ENCODE peak calls at places on chromosome 5, in five cellular contexts. M is GM23338, I is A549, R is SK-N-SH, T is HCT116. F is an unnamed sample. For H3K4me1, the result is how much of the 10 kb centered on the place peaks cover.

GRCh38 chr5:9423611-9424010 is 122.3 kb downstream of the SEMA5A start:
- DNase-seq in T (no peak), R (no peak), I (no peak), M (no peak), F (no peak)

GRCh38 chr5:180628211-180628610 is 21.2 kb downstream of the FLT4 start:
- DNase-seq in I (no peak), M (no peak), T (no peak), R (no peak), F (no peak)

GRCh38 chr5:93580387-93581100 is 475 bp downstream of the NR2F1-AS1 start:
- DNase-seq in I (peak), T (no peak), R (peak), M (no peak), F (no peak)

GRCh38 chr5:10427201-10427600 is 14.5 kb upstream of the ROPN1L start:
- DNase-seq in M (no peak), R (no peak), T (no peak), I (no peak), F (no peak)

GRCh38 chr5:92908952-92909351 is 672.1 kb downstream of the NR2F1-AS1 start:
- DNase-seq in R (no peak), T (no peak), I (no peak), M (no peak), F (no peak)

GRCh38 chr5:126516133-126516532 is 78.9 kb downstream of the ALDH7A1 start:
- DNase-seq in R (peak), I (no peak), T (no peak), M (no peak), F (no peak)

GRCh38 chr5:149452665-149453617 is 73.8 kb upstream of the IL17B start:
- DNase-seq in M (peak), T (no peak), R (no peak), I (peak), F (no peak)

GRCh38 chr5:22250528-22250927 is 602.6 kb downstream of the CDH12 start:
- DNase-seq in T (no peak), M (no peak), I (no peak), R (no peak), F (no peak)

GRCh38 chr5:110161162-110161561 is 471.4 kb downstream of the MAN2A1 start:
- DNase-seq in M (no peak), I (no peak), R (no peak), T (no peak), F (no peak)

GRCh38 chr5:55895276-55895675 is 44.1 kb downstream of the IL31RA start:
- DNase-seq in R (no peak), T (no peak), M (no peak), I (no peak), F (no peak)

GRCh38 chr5:168135897-168136296 is 155.5 kb upstream of the WWC1 start:
- DNase-seq in M (no peak), R (no peak), T (no peak), I (no peak), F (no peak)

GRCh38 chr5:169521366-169521983 is 62.1 kb upstream of the SPDL1 start:
- DNase-seq in M (no peak), I (no peak), T (no peak), R (no peak), F (no peak)

GRCh38 chr5:108730617-108731340 is 16.9 kb upstream of the FER start:
- DNase-seq in R (no peak), I (no peak), M (no peak), T (no peak), F (no peak)

GRCh38 chr5:168578006-168578405 is 1.2 kb downstream of the PANK3 start:
- DNase-seq in M (no peak), T (no peak), I (no peak), R (no peak), F (peak)

GRCh38 chr5:171405615-171406014 is 13.8 kb upstream of the FGF18 start:
- DNase-seq in I (peak), T (no peak), R (peak), M (peak), F (no peak)

GRCh38 chr5:59764361-59764760 is 129.2 kb downstream of the PDE4D start:
- DNase-seq in M (no peak), I (no peak), T (no peak), R (no peak), F (no peak)

GRCh38 chr5:142561486-142562097 is 124.3 kb downstream of the FGF1 start:
- DNase-seq in T (no peak), R (no peak), I (no peak), M (no peak), F (no peak)

GRCh38 chr5:14269395-14269794 is 126.3 kb downstream of the TRIO start:
- DNase-seq in R (no peak), I (no peak), M (peak), T (no peak), F (no peak)

GRCh38 chr5:16534280-16534679 is 68.7 kb upstream of the ZNF622 start:
- DNase-seq in R (no peak), M (no peak), T (no peak), I (no peak), F (no peak)

GRCh38 chr5:35252963-35253362 is 22.7 kb upstream of the PRLR start:
- DNase-seq in M (no peak), I (no peak), T (no peak), R (no peak), F (no peak)

GRCh38 chr5:38257236-38258036 is 923 bp upstream of the EGFLAM start:
- DNase-seq in T (no peak), M (peak), I (no peak), R (peak), F (no peak)

GRCh38 chr5:89110916-89111646 is 228.1 kb upstream of the MEF2C start:
- DNase-seq in T (no peak), M (no peak), R (no peak), I (no peak), F (no peak)

GRCh38 chr5:4099401-4099800 is 503.8 kb downstream of the IRX1 start:
- DNase-seq in T (no peak), R (no peak), I (no peak), M (no peak), F (no peak)

GRCh38 chr5:97797994-97798451 is 615.0 kb upstream of the RIOK2 start:
- DNase-seq in M (no peak), T (no peak), R (no peak), I (no peak), F (no peak)

GRCh38 chr5:150253416-150254208 is 36.0 kb downstream of the CAMK2A start:
- DNase-seq in M (peak), I (no peak), R (no peak), T (no peak), F (no peak)

GRCh38 chr5:168249923-168250322 is 41.5 kb upstream of the WWC1 start:
- DNase-seq in I (no peak), M (no peak), R (no peak), T (no peak), F (no peak)

GRCh38 chr5:150120062-150120441 is 33.7 kb upstream of the CSF1R start:
- DNase-seq in M (no peak), R (no peak), T (no peak), I (no peak), F (no peak)

GRCh38 chr5:168780888-168781287 is 201.7 kb upstream of the PANK3 start:
- DNase-seq in I (no peak), T (no peak), R (no peak), M (no peak), F (no peak)

GRCh38 chr5:109920736-109921135 is 231.0 kb downstream of the MAN2A1 start:
- DNase-seq in M (no peak), R (no peak), T (no peak), I (no peak), F (no peak)

GRCh38 chr5:160419458-160420330 is 813 bp upstream of the SLU7 start:
- DNase-seq in T (no peak), R (no peak), M (peak), I (no peak), F (peak)

GRCh38 chr5:1641041-1641440 is 117.3 kb upstream of the LPCAT1 start:
- DNase-seq in M (no peak), R (no peak), T (no peak), I (no peak), F (no peak)

GRCh38 chr5:1642221-1642620 is 118.5 kb upstream of the LPCAT1 start:
- DNase-seq in M (no peak), R (no peak), T (no peak), I (no peak), F (no peak)

GRCh38 chr5:1643651-1644392 is 120.1 kb upstream of the LPCAT1 start:
- DNase-seq in T (no peak), M (peak), R (peak), I (no peak), F (no peak)

GRCh38 chr5:1641560-1642166 is 117.9 kb upstream of the LPCAT1 start:
- DNase-seq in R (peak), I (peak), T (peak), M (peak), F (peak)

DNA sequence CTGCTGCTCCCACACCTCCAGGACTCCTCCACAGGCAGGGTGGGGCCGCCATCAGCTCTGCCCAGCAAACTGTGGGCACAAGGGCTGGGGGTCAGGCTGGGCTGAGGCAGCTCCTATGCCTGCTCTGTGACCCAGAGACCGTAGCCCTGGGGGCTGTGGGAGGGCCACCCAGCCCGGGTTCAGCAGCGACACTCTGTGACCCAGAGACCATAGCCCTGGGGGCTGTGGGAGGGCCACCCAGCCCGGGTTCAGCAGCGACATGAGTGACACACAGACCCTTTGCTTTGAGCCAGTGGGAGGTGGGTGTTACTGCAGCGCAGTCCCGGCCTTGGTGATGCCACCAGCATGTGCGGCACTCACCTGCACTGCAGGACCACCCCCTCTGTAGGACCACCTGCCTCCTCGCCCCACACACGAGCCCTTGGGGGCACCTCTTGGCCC is 118.9 kb upstream of the LPCAT1 start:
- DNase-seq in T (no peak), M (no peak), R (no peak), I (no peak), F (no peak)
- TF ChIP-seq REST in T (no peak), M (no peak), R (no peak), I (no peak), F (no peak)

GRCh38 chr5:112971285-112971684 is 5.3 kb upstream of the DCP2 start:
- DNase-seq in I (no peak), M (no peak), T (no peak), R (no peak), F (no peak)
- H3K4me1 ChIP-seq in I (under half), M (under half), T (under half), R (under half), F (under half)

DNA sequence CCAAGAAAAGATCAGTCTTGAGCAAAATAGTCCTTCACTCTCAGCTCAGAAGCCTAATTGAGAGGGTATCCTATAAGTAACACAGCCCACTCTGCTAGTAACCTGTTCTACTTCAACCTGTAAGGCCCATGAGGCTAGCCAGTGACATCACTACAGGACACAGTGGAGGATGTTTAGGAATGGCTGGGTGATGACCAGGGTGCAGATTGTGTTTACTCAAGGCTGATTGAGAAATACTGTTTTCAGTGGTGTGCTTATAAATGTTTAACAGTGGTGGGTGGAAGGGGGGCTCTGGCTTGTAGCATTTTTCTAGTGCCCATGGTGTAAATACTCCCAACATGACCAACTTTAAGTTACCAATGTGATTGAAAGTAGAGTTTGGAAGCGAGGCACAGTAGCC is 159.8 kb upstream of the CCDC152 start:
- DNase-seq in R (no peak), M (no peak), I (no peak), T (no peak), F (no peak)
- TF ChIP-seq REST in R (no peak), M (no peak), I (no peak), T (no peak), F (no peak)

GRCh38 chr5:141196363-141196762 is 3.1 kb upstream of the PCDHB11 start:
- DNase-seq in R (no peak), T (no peak), I (no peak), M (no peak), F (no peak)

DNA sequence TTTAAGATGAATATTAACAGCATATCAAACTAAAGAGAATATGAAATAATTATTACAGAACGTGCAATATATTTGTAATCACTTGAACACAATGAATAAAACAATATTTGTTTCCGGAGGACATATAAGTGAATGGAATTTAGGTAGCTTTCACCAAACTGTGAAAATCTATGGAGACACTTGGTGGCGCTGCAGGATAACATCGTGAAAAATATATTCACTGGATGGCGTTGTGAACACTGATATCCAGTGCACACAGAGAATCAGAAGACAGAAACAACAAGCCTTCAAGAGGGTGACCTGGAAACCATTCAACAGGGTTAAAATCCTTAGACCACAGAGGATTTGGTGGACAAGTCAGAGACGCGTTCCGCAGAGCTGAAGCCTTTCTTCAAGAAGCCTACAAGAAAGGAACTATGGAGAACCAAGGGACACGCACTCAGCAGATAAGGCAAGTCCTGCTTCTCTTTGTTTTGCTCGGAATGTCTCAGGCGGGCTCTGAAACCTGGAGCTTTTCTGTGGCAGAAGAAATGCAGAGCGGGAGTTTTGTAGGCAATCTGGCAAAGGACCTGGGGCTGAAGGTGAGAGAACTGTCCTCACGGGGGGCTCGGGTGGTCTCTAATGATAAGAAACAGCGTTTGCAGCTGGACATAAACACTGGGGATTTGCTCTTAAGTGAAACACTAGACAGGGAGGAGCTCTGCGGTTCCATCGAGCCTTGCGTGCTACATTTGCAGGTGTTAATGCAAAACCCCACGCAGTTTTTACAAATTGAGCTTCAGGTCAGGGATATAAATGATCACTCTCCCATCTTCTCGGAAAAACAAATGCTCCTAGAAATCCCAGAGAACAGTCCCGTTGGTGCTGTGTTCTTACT is at the start of gene PCDHB11:
- DNase-seq in T (no peak), R (peak), M (peak), I (peak), F (peak)
- H3K4me1 ChIP-seq in T (under half), R (under half), M (under half), I (under half), F (under half)

DNA sequence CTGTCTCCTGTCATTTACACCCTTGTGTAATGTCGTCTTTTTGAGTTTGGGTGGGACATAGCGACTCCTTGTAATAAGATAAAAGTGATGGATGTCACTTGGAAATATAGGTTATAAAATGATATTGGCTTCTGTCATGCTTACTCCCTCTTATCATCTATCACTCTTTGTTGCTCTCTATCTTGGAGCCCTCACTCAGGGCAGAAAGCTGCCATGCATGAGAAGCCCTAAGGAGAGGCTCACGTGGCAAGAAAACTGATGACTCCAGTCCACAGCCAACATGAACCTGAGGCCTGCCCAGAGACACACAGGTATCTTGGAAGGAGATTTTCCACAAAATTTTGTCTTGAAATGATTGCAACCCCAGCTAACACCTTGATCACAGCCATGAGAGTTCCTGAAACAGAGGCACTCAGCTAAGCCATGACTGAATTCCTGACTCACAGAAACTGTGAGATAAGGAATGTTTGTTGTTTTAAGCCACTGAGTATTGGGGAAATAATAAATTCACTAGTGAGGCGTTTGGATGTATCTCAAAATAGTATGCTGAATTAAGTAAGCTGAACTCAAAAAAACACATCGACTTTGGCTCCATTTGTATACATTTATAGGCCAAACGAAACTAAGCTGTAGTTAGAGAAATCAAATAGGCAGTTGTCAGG is 216.7 kb downstream of the CDH18 start:
- DNase-seq in R (no peak), I (no peak), T (no peak), M (peak), F (no peak)
- TF ChIP-seq REST in R (no peak), I (no peak), T (no peak), M (no peak), F (no peak)

GRCh38 chr5:95861858-95862561 is 39.5 kb upstream of the GLRX start:
- DNase-seq in R (no peak), T (no peak), I (peak), M (no peak), F (no peak)

GRCh38 chr5:95864944-95865504 is 42.5 kb upstream of the GLRX start:
- DNase-seq in R (no peak), T (no peak), I (no peak), M (no peak), F (no peak)

GRCh38 chr5:95864456-95864855 is 41.9 kb upstream of the GLRX start:
- DNase-seq in T (no peak), R (no peak), I (no peak), M (no peak), F (no peak)

GRCh38 chr5:95862636-95863382 is 40.3 kb upstream of the GLRX start:
- DNase-seq in I (no peak), R (no peak), M (no peak), T (no peak), F (no peak)

DNA sequence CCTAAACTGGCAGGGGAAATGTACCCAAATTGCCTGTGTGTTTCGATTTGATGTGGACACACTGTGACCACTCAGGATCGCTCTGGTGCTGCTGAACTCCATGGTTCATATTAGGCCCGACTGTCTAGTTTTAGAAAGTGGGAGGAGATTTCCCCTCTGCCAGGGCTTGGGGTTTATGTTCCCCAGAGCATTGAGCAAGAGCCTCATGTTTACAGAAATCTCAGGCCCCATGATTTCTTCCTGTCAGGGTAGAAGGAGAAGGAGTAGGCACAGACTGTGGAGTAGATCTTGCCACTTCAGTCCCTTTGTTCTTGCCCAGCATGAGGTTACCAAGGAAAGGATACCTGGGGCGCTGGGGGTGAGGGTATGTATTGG is 40.8 kb upstream of the GLRX start:
- DNase-seq in I (no peak), R (no peak), M (no peak), T (no peak), F (no peak)
- H3K4me1 ChIP-seq in I (half or more), R (under half), M (under half), T (under half), F (under half)

GRCh38 chr5:15290953-15291352 is 209.0 kb upstream of the FBXL7 start:
- DNase-seq in R (no peak), M (peak), T (no peak), I (no peak), F (no peak)
- TF ChIP-seq REST in R (no peak), M (no peak), T (no peak), I (no peak), F (no peak)

GRCh38 chr5:74503-75109 is 17.4 kb upstream of the PLEKHG4B start:
- DNase-seq in M (no peak), T (no peak), R (no peak), I (no peak), F (no peak)

GRCh38 chr5:76358-77169 is 15.4 kb upstream of the PLEKHG4B start:
- DNase-seq in R (no peak), I (no peak), M (no peak), T (no peak), F (no peak)

GRCh38 chr5:77170-77501 is 14.8 kb upstream of the PLEKHG4B start:
- DNase-seq in T (no peak), M (no peak), I (no peak), R (no peak), F (no peak)

GRCh38 chr5:73768-74502 is 18.0 kb upstream of the PLEKHG4B start:
- DNase-seq in T (no peak), R (no peak), M (no peak), I (no peak), F (no peak)

GRCh38 chr5:75331-76320 is 16.3 kb upstream of the PLEKHG4B start:
- DNase-seq in M (no peak), T (no peak), R (no peak), I (no peak), F (no peak)
- H3K4me1 ChIP-seq in M (under half), T (under half), R (under half), I (under half), F (under half)

GRCh38 chr5:103111458-103111857 is 8.5 kb downstream of the GIN1 start:
- DNase-seq in I (no peak), T (no peak), M (no peak), R (no peak), F (no peak)
- TF ChIP-seq REST in I (no peak), T (no peak), M (no peak), R (no peak), F (no peak)

GRCh38 chr5:72817076-72817476 is 615 bp downstream of the TNPO1 start:
- DNase-seq in M (peak), T (peak), R (peak), I (peak), F (no peak)
- H3K4me1 ChIP-seq in M (under half), T (under half), R (under half), I (under half), F (under half)

F was measured in Panc1.